ENCODE peak calls at places on chromosomes 16 and 17, in seven cellular contexts. One of them, this sample, is unnamed.

GRCh38 chr16:57684626-57685358 is 9.8 kb upstream of the DRC7 start:
- DNase-seq in ascending aorta: no peak
- DNase-seq in heart right ventricle: no peak
- DNase-seq in heart left ventricle: no peak
- DNase-seq in mammary epithelial cell: no peak
- DNase-seq in pancreas: peak
- DNase-seq in left ventricle myocardium inferior: no peak
- DNase-seq in this sample: no peak

GRCh38 chr17:58324409-58325288 is 3.9 kb downstream of the TSPOAP1 start:
- DNase-seq in mammary epithelial cell: no peak
- DNase-seq in pancreas: peak
- DNase-seq in ascending aorta: no peak
- DNase-seq in left ventricle myocardium inferior: no peak
- DNase-seq in heart left ventricle: peak
- DNase-seq in heart right ventricle: no peak
- DNase-seq in this sample: peak

GRCh38 chr16:81796585-81797346 is 17.7 kb downstream of the PLCG2 start:
- DNase-seq in heart right ventricle: no peak
- DNase-seq in ascending aorta: no peak
- DNase-seq in pancreas: no peak
- DNase-seq in mammary epithelial cell: peak
- DNase-seq in left ventricle myocardium inferior: no peak
- DNase-seq in heart left ventricle: no peak
- DNase-seq in this sample: no peak

GRCh38 chr17:17358060-17358751 is 55.0 kb downstream of the NT5M start:
- DNase-seq in ascending aorta: no peak
- DNase-seq in mammary epithelial cell: no peak
- DNase-seq in left ventricle myocardium inferior: no peak
- DNase-seq in heart right ventricle: no peak
- DNase-seq in pancreas: no peak
- DNase-seq in heart left ventricle: no peak
- DNase-seq in this sample: no peak

GRCh38 chr16:78105517-78105916 is 6.1 kb downstream of the WWOX start:
- DNase-seq in ascending aorta: no peak
- DNase-seq in heart left ventricle: no peak
- DNase-seq in mammary epithelial cell: peak
- DNase-seq in heart right ventricle: no peak
- DNase-seq in left ventricle myocardium inferior: no peak
- DNase-seq in pancreas: no peak
- DNase-seq in this sample: no peak

GRCh38 chr17:752620-753219 is 656 bp upstream of the GEMIN4 start:
- DNase-seq in heart left ventricle: peak
- DNase-seq in ascending aorta: peak
- DNase-seq in left ventricle myocardium inferior: peak
- DNase-seq in heart right ventricle: peak
- DNase-seq in pancreas: peak
- DNase-seq in mammary epithelial cell: no peak
- DNase-seq in this sample: peak

GRCh38 chr16:22210285-22210684 is 4.2 kb downstream of the EEF2K start:
- DNase-seq in heart right ventricle: no peak
- DNase-seq in mammary epithelial cell: no peak
- DNase-seq in heart left ventricle: no peak
- DNase-seq in ascending aorta: no peak
- DNase-seq in left ventricle myocardium inferior: no peak
- DNase-seq in pancreas: no peak
- DNase-seq in this sample: no peak

GRCh38 chr17:55588858-55589257 is 77.6 kb upstream of the SMIM36 start:
- DNase-seq in pancreas: no peak
- DNase-seq in mammary epithelial cell: no peak
- DNase-seq in left ventricle myocardium inferior: no peak
- DNase-seq in heart right ventricle: no peak
- DNase-seq in heart left ventricle: no peak
- DNase-seq in ascending aorta: no peak
- DNase-seq in this sample: no peak

GRCh38 chr17:7356072-7356549 is 1.2 kb downstream of the TMEM95 start:
- DNase-seq in left ventricle myocardium inferior: peak
- DNase-seq in heart left ventricle: peak
- DNase-seq in ascending aorta: peak
- DNase-seq in mammary epithelial cell: peak
- DNase-seq in heart right ventricle: peak
- DNase-seq in pancreas: peak
- DNase-seq in this sample: peak
- H3K4me3 ChIP-seq in left ventricle myocardium inferior: peak
- H3K4me3 ChIP-seq in heart left ventricle: no peak
- H3K4me3 ChIP-seq in ascending aorta: no peak
- H3K4me3 ChIP-seq in mammary epithelial cell: no peak
- H3K4me3 ChIP-seq in heart right ventricle: no peak
- H3K4me3 ChIP-seq in pancreas: no peak
- H3K4me3 ChIP-seq in this sample: no peak

DNA sequence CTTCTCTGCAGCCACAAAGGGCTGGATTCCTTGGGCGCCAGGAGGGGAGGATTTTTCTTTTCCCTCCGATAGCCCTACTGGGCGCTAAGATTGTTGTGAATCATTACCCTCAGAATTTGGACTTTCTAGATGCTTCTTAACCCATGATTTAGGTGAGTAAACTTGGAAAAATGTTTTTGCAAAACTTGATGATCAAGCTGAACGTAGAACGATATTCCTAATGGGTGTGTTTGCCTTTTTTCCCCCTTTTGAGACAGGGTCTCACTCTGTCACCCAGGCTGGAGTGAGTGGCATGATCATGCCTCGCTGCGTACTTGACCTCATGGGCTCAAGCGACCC is 43.8 kb downstream of the PGS1 start:
- DNase-seq in mammary epithelial cell: no peak
- DNase-seq in heart right ventricle: no peak
- DNase-seq in left ventricle myocardium inferior: no peak
- DNase-seq in heart left ventricle: no peak
- DNase-seq in ascending aorta: no peak
- DNase-seq in pancreas: no peak
- DNase-seq in this sample: no peak
- H3K27ac ChIP-seq in mammary epithelial cell: no peak
- H3K27ac ChIP-seq in heart right ventricle: no peak
- H3K27ac ChIP-seq in left ventricle myocardium inferior: no peak
- H3K27ac ChIP-seq in heart left ventricle: no peak
- H3K27ac ChIP-seq in ascending aorta: no peak
- H3K27ac ChIP-seq in pancreas: no peak
- H3K27ac ChIP-seq in this sample: no peak

GRCh38 chr16:67161595-67162058 is 1.9 kb downstream of the FBXL8 start:
- DNase-seq in heart right ventricle: no peak
- DNase-seq in mammary epithelial cell: no peak
- DNase-seq in left ventricle myocardium inferior: peak
- DNase-seq in ascending aorta: no peak
- DNase-seq in heart left ventricle: peak
- DNase-seq in pancreas: peak
- DNase-seq in this sample: no peak
- H3K4me3 ChIP-seq in heart right ventricle: peak
- H3K4me3 ChIP-seq in mammary epithelial cell: no peak
- H3K4me3 ChIP-seq in left ventricle myocardium inferior: peak
- H3K4me3 ChIP-seq in ascending aorta: peak
- H3K4me3 ChIP-seq in heart left ventricle: peak
- H3K4me3 ChIP-seq in pancreas: no peak
- H3K4me3 ChIP-seq in this sample: no peak

GRCh38 chr16:14362774-14363371 is 267.2 kb downstream of the PARN start:
- DNase-seq in mammary epithelial cell: peak
- DNase-seq in heart left ventricle: no peak
- DNase-seq in heart right ventricle: no peak
- DNase-seq in left ventricle myocardium inferior: no peak
- DNase-seq in ascending aorta: no peak
- DNase-seq in pancreas: no peak
- DNase-seq in this sample: no peak
- H3K27ac ChIP-seq in mammary epithelial cell: no peak
- H3K27ac ChIP-seq in heart left ventricle: no peak
- H3K27ac ChIP-seq in heart right ventricle: no peak
- H3K27ac ChIP-seq in left ventricle myocardium inferior: no peak
- H3K27ac ChIP-seq in ascending aorta: no peak
- H3K27ac ChIP-seq in pancreas: no peak
- H3K27ac ChIP-seq in this sample: no peak

DNA sequence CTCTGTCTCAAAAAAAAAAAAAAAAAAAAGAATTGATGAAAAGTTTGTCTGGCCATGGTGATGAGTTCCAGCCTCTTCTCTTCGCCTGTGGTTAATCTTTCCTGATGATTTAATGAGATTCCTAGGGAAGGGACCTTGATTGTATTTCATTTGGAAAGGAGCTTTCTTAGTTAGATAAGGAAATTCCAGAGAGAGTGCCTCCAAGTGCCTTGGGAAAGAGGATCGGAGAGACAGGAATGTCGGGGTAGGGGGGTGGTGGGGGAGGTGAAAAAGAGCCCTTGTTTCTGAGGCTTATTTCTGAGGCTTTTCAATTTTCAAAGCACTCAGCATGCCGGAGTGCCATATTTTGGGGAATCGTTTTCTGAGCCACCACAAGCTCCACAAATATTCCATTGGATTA is 93.2 kb upstream of the SIAH1 start:
- DNase-seq in mammary epithelial cell: no peak
- DNase-seq in heart left ventricle: no peak
- DNase-seq in ascending aorta: no peak
- DNase-seq in pancreas: no peak
- DNase-seq in left ventricle myocardium inferior: no peak
- DNase-seq in heart right ventricle: no peak
- DNase-seq in this sample: no peak
- H3K4me3 ChIP-seq in mammary epithelial cell: no peak
- H3K4me3 ChIP-seq in heart left ventricle: no peak
- H3K4me3 ChIP-seq in ascending aorta: no peak
- H3K4me3 ChIP-seq in pancreas: no peak
- H3K4me3 ChIP-seq in left ventricle myocardium inferior: no peak
- H3K4me3 ChIP-seq in heart right ventricle: no peak
- H3K4me3 ChIP-seq in this sample: no peak